ENCODE peak calls at places on chromosomes 16 and 17, in nine cellular contexts. C is Calu3, E is heart left ventricle, K is OCI-LY7, L is cardiac fibroblast, F is endothelial cell of umbilical vein, G is cardiac muscle cell, I is brain microvascular endothelial cell, J is GM13977. V is an unnamed sample.

GRCh38 chr17:80811181-80812105 is 180.2 kb upstream of the CHMP6 start:
- DNase-seq in C (no peak), E (no peak), K (no peak), L (no peak), F (no peak), G (no peak), I (no peak), J (no peak), V (no peak)

GRCh38 chr16:1653023-1653422 is 25.1 kb upstream of the JPT2 start:
- DNase-seq in C (no peak), E (no peak), K (no peak), L (no peak), F (no peak), G (no peak), I (no peak), J (no peak), V (no peak)

GRCh38 chr17:60766778-60767190 is 89.1 kb downstream of the BCAS3 start:
- DNase-seq in C (no peak), E (no peak), K (no peak), L (no peak), F (no peak), G (no peak), I (no peak), J (no peak), V (no peak)

GRCh38 chr17:48539177-48539576 is 5.7 kb downstream of the HOXB2 start:
- DNase-seq in C (no peak), E (no peak), K (no peak), L (peak; percentile 82), F (no peak), G (no peak), I (no peak), J (no peak), V (no peak)

GRCh38 chr17:27457731-27458523 is 1.7 kb downstream of the KSR1 start:
- DNase-seq in C (no peak), E (no peak), K (no peak), L (peak; percentile 36), F (peak; percentile 40), G (peak; percentile 28), I (no peak), J (peak; percentile 60), V (no peak)

GRCh38 chr17:35666967-35667552 is 64.4 kb upstream of the RASL10B start:
- DNase-seq in C (no peak), E (no peak), K (no peak), L (peak; percentile 24), F (peak; percentile 3), G (no peak), I (peak; percentile 40), J (no peak), V (no peak)

GRCh38 chr16:84947022-84947421 is 64.3 kb downstream of the ZDHHC7 start:
- DNase-seq in C (no peak), E (no peak), K (peak; percentile 18), L (no peak), F (peak; percentile 18), G (no peak), I (no peak), J (no peak), V (peak; percentile 78)

GRCh38 chr17:10063730-10064221 is 134.6 kb downstream of the GAS7 start:
- DNase-seq in C (no peak), E (no peak), K (no peak), L (no peak), F (no peak), G (no peak), I (no peak), J (no peak), V (no peak)

GRCh38 chr16:73572135-73572534 is 524.2 kb upstream of the ZFHX3 start:
- DNase-seq in C (peak; percentile 64), E (peak; percentile 67), K (no peak), L (no peak), F (no peak), G (peak; percentile 96), I (peak; percentile 4), J (no peak), V (peak; percentile 8)

GRCh38 chr17:17569691-17570090 is 21.8 kb downstream of the PEMT start:
- DNase-seq in C (no peak), E (peak; percentile 56), K (no peak), L (no peak), F (no peak), G (no peak), I (no peak), J (no peak), V (no peak)

GRCh38 chr17:66682293-66682692 is 152.6 kb upstream of the CACNG5 start:
- DNase-seq in C (no peak), E (peak; percentile 19), K (no peak), L (no peak), F (no peak), G (no peak), I (no peak), J (no peak), V (no peak)

GRCh38 chr16:20515580-20516179 is 60.5 kb downstream of the ACSM2B start:
- DNase-seq in C (no peak), E (no peak), K (no peak), L (no peak), F (no peak), G (peak; percentile 1), I (no peak), J (no peak), V (no peak)

GRCh38 chr16:20899503-20900298 is 457 bp downstream of the DCUN1D3 start:
- DNase-seq in C (peak; percentile 44), E (no peak), K (peak; percentile 9), L (peak; percentile 22), F (peak; percentile 43), G (peak; percentile 20), I (no peak), J (peak; percentile 52), V (no peak)

GRCh38 chr16:13552062-13552959 is 367.6 kb upstream of the ERCC4 start:
- DNase-seq in C (no peak), E (no peak), K (no peak), L (no peak), F (no peak), G (no peak), I (no peak), J (no peak), V (no peak)
- TF ChIP-seq CTCF in C (no peak), E (no peak), K (no peak), L (no peak), F (no peak), G (no peak), I (no peak), J (no peak), V (peak; percentile 18)

DNA sequence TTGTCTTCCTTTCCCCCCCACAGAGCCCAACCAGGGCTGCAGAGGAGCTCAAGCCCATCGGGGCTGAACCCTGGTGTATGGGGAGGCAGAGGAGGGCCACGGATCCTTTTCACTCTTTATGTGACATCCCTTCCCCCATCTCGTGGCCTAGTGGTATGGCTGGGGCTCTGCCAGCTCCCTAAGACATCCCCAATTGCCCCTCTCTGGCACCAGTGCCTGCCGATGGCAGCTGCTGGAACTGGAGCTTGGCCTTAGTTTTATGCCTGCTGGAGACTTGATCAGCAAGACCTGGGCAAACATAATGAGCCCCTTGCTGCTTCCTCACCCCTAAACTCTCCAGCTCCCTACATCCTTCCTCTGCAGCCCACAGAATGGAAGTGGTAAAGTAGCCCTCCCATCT is 8.0 kb upstream of the TOP2A start:
- DNase-seq in C (no peak), E (no peak), K (no peak), L (no peak), F (no peak), G (no peak), I (no peak), J (no peak), V (no peak)
- TF ChIP-seq CTCF in C (no peak), E (no peak), K (no peak), L (no peak), F (no peak), G (no peak), I (no peak), J (no peak), V (no peak)

GRCh38 chr16:78816499-78817441 is 717.3 kb downstream of the WWOX start:
- DNase-seq in C (no peak), E (no peak), K (no peak), L (peak; percentile 0), F (no peak), G (no peak), I (no peak), J (no peak), V (no peak)

GRCh38 chr16:78817442-78817829 is 718.0 kb downstream of the WWOX start:
- DNase-seq in C (no peak), E (peak; percentile 8), K (no peak), L (no peak), F (no peak), G (no peak), I (no peak), J (no peak), V (peak; percentile 18)

GRCh38 chr16:78812582-78812981 is 713.1 kb downstream of the WWOX start:
- DNase-seq in C (no peak), E (no peak), K (no peak), L (no peak), F (no peak), G (no peak), I (no peak), J (no peak), V (no peak)

GRCh38 chr16:78813917-78814316 is 714.5 kb downstream of the WWOX start:
- DNase-seq in C (no peak), E (no peak), K (no peak), L (no peak), F (no peak), G (no peak), I (no peak), J (no peak), V (no peak)

DNA sequence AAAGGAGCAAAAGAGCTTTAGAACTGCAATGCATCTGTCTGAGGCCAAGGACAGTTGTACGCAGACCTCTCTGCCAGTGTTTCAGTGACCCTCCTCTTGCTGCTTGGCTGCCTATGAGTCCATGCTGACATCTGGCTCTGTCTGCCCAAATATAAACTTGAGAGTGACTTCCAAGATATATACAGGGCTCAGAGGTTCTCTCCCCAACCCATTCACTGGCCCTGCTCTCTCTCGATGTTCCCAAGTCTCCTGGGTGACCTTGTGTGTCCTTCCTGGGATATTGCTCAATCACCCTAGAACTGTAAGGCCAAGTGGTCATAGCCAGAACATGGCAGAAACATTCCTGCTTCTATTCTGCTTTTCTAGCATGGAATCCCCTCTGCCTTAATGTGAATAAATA is 716.3 kb downstream of the WWOX start:
- DNase-seq in C (no peak), E (no peak), K (no peak), L (no peak), F (no peak), G (no peak), I (no peak), J (no peak), V (no peak)
- TF ChIP-seq CTCF in C (no peak), E (no peak), K (no peak), L (no peak), F (no peak), G (no peak), I (no peak), J (no peak), V (no peak)

DNA sequence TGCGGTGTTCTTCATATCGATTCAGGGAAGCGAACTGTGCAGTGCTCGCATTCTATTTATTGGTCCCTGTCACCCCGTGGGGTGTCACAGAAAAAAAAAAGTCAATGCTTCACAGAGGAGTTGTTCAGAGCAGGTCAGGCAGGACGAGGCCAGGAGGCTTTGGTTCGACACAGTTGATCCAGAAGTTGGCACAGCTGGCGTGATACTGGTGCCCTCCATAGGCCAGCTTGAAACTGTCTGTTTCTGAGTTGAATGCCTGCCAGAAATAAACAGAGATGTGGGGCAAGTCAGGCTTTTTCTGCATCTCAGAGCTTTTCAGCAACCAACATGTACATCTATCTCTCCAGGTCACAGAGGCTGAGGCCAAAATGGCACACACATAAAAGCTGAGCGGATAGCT is 29.1 kb downstream of the DUSP14 start:
- DNase-seq in C (no peak), E (no peak), K (no peak), L (no peak), F (no peak), G (no peak), I (no peak), J (no peak), V (no peak)
- TF ChIP-seq CTCF in C (no peak), E (no peak), K (no peak), L (no peak), F (no peak), G (no peak), I (peak; percentile 2), J (no peak), V (peak; percentile 37)